ENCODE peak calls at places on chromosomes 11 and 22, in seven cellular contexts. X is AG04450; F is activated CD8-positive, alpha-beta T cell treated with anti-CD3 and anti-CD28 coated beads, Interleukin-2, amount 10 ng/mL, durations not matched to agents 7 days and 5 days; A is ovary; N is activated CD4-positive, alpha-beta T cell treated with anti-CD3 and anti-CD28 coated beads, Interleukin-2, amount 50 U/mL, for 24 hours; V is NCI-H1092 treated with DMSO at 0.1 percent for 48 hours; W is B cell. D is an unnamed sample.

GRCh38 chr11:103315248-103315647 is 206.0 kb downstream of the DYNC2H1 start:
- DNase-seq in X (no peak), F (no peak), A (no peak), N (no peak), V (no peak), W (no peak), D (no peak)

GRCh38 chr11:99773646-99774045 is 752.9 kb downstream of the CNTN5 start:
- DNase-seq in X (no peak), F (no peak), A (no peak), N (no peak), V (no peak), W (no peak), D (no peak)

GRCh38 chr11:78208257-78209165 is 19.8 kb downstream of the USP35 start:
- DNase-seq in X (no peak), F (no peak), A (no peak), N (no peak), V (no peak), W (no peak), D (no peak)

GRCh38 chr11:122791411-122791810 is 46.9 kb upstream of the CRTAM start:
- DNase-seq in X (no peak), F (no peak), A (no peak), N (no peak), V (no peak), W (no peak), D (no peak)

GRCh38 chr11:109739374-109739773 is 317.4 kb downstream of the C11orf87 start:
- DNase-seq in X (no peak), F (no peak), A (no peak), N (no peak), V (no peak), W (no peak), D (no peak)

GRCh38 chr11:105466582-105467228 is 143.2 kb upstream of the GRIA4 start:
- DNase-seq in X (peak), F (no peak), A (no peak), N (no peak), V (no peak), W (no peak), D (peak)

GRCh38 chr11:1852885-1853284 is at the start of gene LSP1:
- DNase-seq in X (no peak), F (peak), A (no peak), N (peak), V (no peak), W (peak), D (no peak)

GRCh38 chr11:65538232-65538914 is 13.5 kb downstream of the SCYL1 start:
- DNase-seq in X (no peak), F (no peak), A (peak), N (no peak), V (no peak), W (no peak), D (no peak)

GRCh38 chr11:118126082-118126838 is 26.4 kb downstream of the SCN4B start:
- DNase-seq in X (no peak), F (no peak), A (no peak), N (no peak), V (no peak), W (no peak), D (no peak)

GRCh38 chr11:692824-693414 is 2.1 kb downstream of the DEAF1 start:
- DNase-seq in X (no peak), F (peak), A (no peak), N (no peak), V (no peak), W (peak), D (peak)

GRCh38 chr11:8230178-8230859 is 33.4 kb downstream of the LMO1 start:
- DNase-seq in X (no peak), F (no peak), A (no peak), N (no peak), V (no peak), W (no peak), D (no peak)

GRCh38 chr22:39426380-39427043 is 26.9 kb downstream of the TAB1 start:
- DNase-seq in X (no peak), F (no peak), A (no peak), N (no peak), V (no peak), W (no peak), D (no peak)

GRCh38 chr11:33701831-33702230 is 1.2 kb upstream of the C11orf91 start:
- DNase-seq in X (no peak), F (no peak), A (no peak), N (no peak), V (peak), W (no peak), D (peak)

GRCh38 chr11:68314886-68315580 is 2.6 kb downstream of the LRP5 start:
- DNase-seq in X (no peak), F (no peak), A (peak), N (no peak), V (no peak), W (no peak), D (peak)

GRCh38 chr11:74388678-74389327 is 9.4 kb downstream of the PGM2L1 start:
- DNase-seq in X (no peak), F (peak), A (no peak), N (peak), V (peak), W (peak), D (peak)

GRCh38 chr11:46930089-46930488 is 6.5 kb upstream of the CSTPP1 start:
- DNase-seq in X (no peak), F (no peak), A (no peak), N (no peak), V (no peak), W (no peak), D (no peak)

GRCh38 chr11:57547854-57548377 is 10.5 kb downstream of the SMTNL1 start:
- DNase-seq in X (no peak), F (no peak), A (peak), N (no peak), V (no peak), W (peak), D (no peak)

GRCh38 chr11:108754901-108755625 is 90.2 kb downstream of the DDX10 start:
- DNase-seq in X (no peak), F (no peak), A (no peak), N (no peak), V (no peak), W (no peak), D (no peak)

GRCh38 chr11:908273-908672 is 2.3 kb downstream of the CHID1 start:
- DNase-seq in X (no peak), F (no peak), A (no peak), N (no peak), V (no peak), W (no peak), D (no peak)

GRCh38 chr11:35177370-35177769 is 38.4 kb downstream of the CD44 start:
- DNase-seq in X (no peak), F (peak), A (no peak), N (no peak), V (no peak), W (no peak), D (peak)

GRCh38 chr11:57567512-57568329 is at the start of gene UBE2L6:
- DNase-seq in X (no peak), F (peak), A (peak), N (peak), V (peak), W (peak), D (peak)

GRCh38 chr11:82450996-82451395 is 282.7 kb downstream of the FAM181B start:
- DNase-seq in X (no peak), F (no peak), A (no peak), N (no peak), V (no peak), W (no peak), D (no peak)

GRCh38 chr11:63999349-64000025 is 13.2 kb downstream of the OTUB1 start:
- DNase-seq in X (no peak), F (peak), A (peak), N (peak), V (no peak), W (peak), D (no peak)

GRCh38 chr11:123211134-123211879 is 16.3 kb upstream of the CLMP start:
- DNase-seq in X (no peak), F (no peak), A (no peak), N (no peak), V (no peak), W (no peak), D (no peak)

GRCh38 chr11:119120639-119121007 is 757 bp upstream of the HINFP start:
- DNase-seq in X (peak), F (peak), A (no peak), N (no peak), V (peak), W (no peak), D (no peak)

GRCh38 chr11:3958301-3958700 is 102.8 kb downstream of the STIM1 start:
- DNase-seq in X (no peak), F (no peak), A (no peak), N (no peak), V (no peak), W (no peak), D (no peak)

GRCh38 chr11:108886608-108887007 is 221.7 kb downstream of the DDX10 start:
- DNase-seq in X (no peak), F (no peak), A (no peak), N (no peak), V (no peak), W (no peak), D (no peak)

D was measured in NCI-H510A treated with DMSO at 0.1 percent for 48 hours.